ENCODE peak calls at places on chromosomes 2 and 18, in six cellular contexts. M is foreskin keratinocyte; E is NCI-H510A treated with DMSO at 0.1 percent for 48 hours; A is NCI-H748 treated with DMSO at 0.1 percent for 48 hours; N is stimulated activated CD8-positive, alpha-beta memory T cell treated with anti-CD3 and anti-CD28 coated beads, Interleukin-7, amount 100 ng/mL, for 48 hours; J is activated T-cell treated with anti-CD3 and anti-CD28 coated beads for 24 hours. K is an unnamed sample.

GRCh38 chr2:104378853-104379374 is 475.0 kb upstream of the POU3F3 start:
- DNase-seq in M (no peak), E (peak; percentile 54), A (peak; percentile 51), N (no peak), J (peak; percentile 2), K (peak; percentile 73)

GRCh38 chr2:187499941-187500532 is 52.0 kb upstream of the CALCRL start:
- DNase-seq in M (peak; percentile 33), E (peak; percentile 81), A (peak; percentile 50), N (peak; percentile 11), J (peak; percentile 37), K (peak; percentile 21)

GRCh38 chr2:80546766-80547165 is 242.2 kb upstream of the LRRTM1 start:
- DNase-seq in M (no peak), E (no peak), A (no peak), N (no peak), J (no peak), K (no peak)

GRCh38 chr2:132585982-132586608 is 83.9 kb downstream of the LYPD1 start:
- DNase-seq in M (no peak), E (no peak), A (no peak), N (no peak), J (no peak), K (no peak)

GRCh38 chr2:18593496-18593895 is 4.1 kb upstream of the NT5C1B start:
- DNase-seq in M (no peak), E (no peak), A (no peak), N (no peak), J (no peak), K (no peak)

GRCh38 chr2:109690822-109691541 is 76.8 kb downstream of the SOWAHC start:
- DNase-seq in M (no peak), E (peak; percentile 43), A (no peak), N (no peak), J (no peak), K (no peak)

GRCh38 chr2:45627911-45628310 is 16.8 kb upstream of the SRBD1 start:
- DNase-seq in M (no peak), E (no peak), A (no peak), N (no peak), J (no peak), K (no peak)

GRCh38 chr2:231272961-231273360 is 74.5 kb downstream of the ARMC9 start:
- DNase-seq in M (no peak), E (no peak), A (no peak), N (no peak), J (no peak), K (no peak)

GRCh38 chr2:143581989-143582719 is 452.9 kb downstream of the ARHGAP15 start:
- DNase-seq in M (no peak), E (peak; percentile 13), A (no peak), N (no peak), J (no peak), K (no peak)

GRCh38 chr2:17539596-17539992 is 902 bp upstream of the VSNL1 start:
- DNase-seq in M (peak; percentile 80), E (peak; percentile 35), A (no peak), N (no peak), J (no peak), K (no peak)

GRCh38 chr2:40036241-40036640 is 257.2 kb upstream of the THUMPD2 start:
- DNase-seq in M (no peak), E (no peak), A (no peak), N (no peak), J (no peak), K (no peak)

GRCh38 chr2:80086831-80087230 is 217.7 kb downstream of the LRRTM1 start:
- DNase-seq in M (peak; percentile 35), E (no peak), A (no peak), N (no peak), J (no peak), K (no peak)

GRCh38 chr2:217789003-217789735 is 213.6 kb downstream of the TNS1 start:
- DNase-seq in M (no peak), E (peak; percentile 89), A (peak; percentile 32), N (peak; percentile 31), J (peak; percentile 53), K (peak; percentile 21)

GRCh38 chr18:24910217-24910616 is 441.7 kb downstream of the ZNF521 start:
- DNase-seq in M (no peak), E (no peak), A (no peak), N (no peak), J (no peak), K (no peak)

GRCh38 chr18:6370410-6370809 is 44.3 kb downstream of the L3MBTL4 start:
- DNase-seq in M (no peak), E (peak; percentile 94), A (peak; percentile 29), N (no peak), J (no peak), K (peak; percentile 57)

GRCh38 chr2:218993345-218994315 is at the start of gene CRYBA2:
- DNase-seq in M (peak; percentile 40), E (no peak), A (peak; percentile 57), N (no peak), J (no peak), K (peak; percentile 64)

GRCh38 chr2:8659735-8660492 is 21.9 kb upstream of the ID2 start:
- DNase-seq in M (no peak), E (no peak), A (no peak), N (no peak), J (no peak), K (peak; percentile 34)

GRCh38 chr2:62578837-62579640 is 73.0 kb upstream of the TMEM17 start:
- DNase-seq in M (peak; percentile 95), E (no peak), A (no peak), N (no peak), J (no peak), K (no peak)